ENCODE peak calls at places on chromosome 5, in seven cellular contexts. One of them, this sample, is unnamed.

GRCh38 chr5:109612278-109612905 is 77.3 kb upstream of the MAN2A1 start:
- DNase-seq in mammary epithelial cell: no peak
- DNase-seq in CD8-positive, alpha-beta T cell: no peak
- DNase-seq in Caco-2: no peak
- DNase-seq in vagina: no peak
- DNase-seq in SJSA1: no peak
- DNase-seq in psoas muscle: no peak
- DNase-seq in this sample: no peak

GRCh38 chr5:79297661-79298060 is 61.7 kb downstream of the JMY start:
- DNase-seq in mammary epithelial cell: no peak
- DNase-seq in CD8-positive, alpha-beta T cell: no peak
- DNase-seq in Caco-2: no peak
- DNase-seq in vagina: no peak
- DNase-seq in SJSA1: no peak
- DNase-seq in psoas muscle: no peak
- DNase-seq in this sample: no peak

GRCh38 chr5:79111960-79112702 is 522 bp downstream of the BHMT start:
- DNase-seq in mammary epithelial cell: no peak
- DNase-seq in CD8-positive, alpha-beta T cell: no peak
- DNase-seq in Caco-2: no peak
- DNase-seq in vagina: no peak
- DNase-seq in SJSA1: no peak
- DNase-seq in psoas muscle: no peak
- DNase-seq in this sample: no peak

GRCh38 chr5:68134669-68135313 is 80.8 kb upstream of the PIK3R1 start:
- DNase-seq in mammary epithelial cell: no peak
- DNase-seq in CD8-positive, alpha-beta T cell: no peak
- DNase-seq in Caco-2: no peak
- DNase-seq in vagina: no peak
- DNase-seq in SJSA1: no peak
- DNase-seq in psoas muscle: no peak
- DNase-seq in this sample: no peak

GRCh38 chr5:146205499-146206202 is 2.2 kb downstream of the RBM27 start:
- DNase-seq in mammary epithelial cell: no peak
- DNase-seq in CD8-positive, alpha-beta T cell: no peak
- DNase-seq in Caco-2: no peak
- DNase-seq in vagina: no peak
- DNase-seq in SJSA1: no peak
- DNase-seq in psoas muscle: no peak
- DNase-seq in this sample: no peak

GRCh38 chr5:59193616-59194319 is 610.9 kb downstream of the RAB3C start:
- DNase-seq in mammary epithelial cell: peak; percentile 100
- DNase-seq in CD8-positive, alpha-beta T cell: no peak
- DNase-seq in Caco-2: no peak
- DNase-seq in vagina: no peak
- DNase-seq in SJSA1: peak; percentile 37
- DNase-seq in psoas muscle: peak; percentile 61
- DNase-seq in this sample: no peak

GRCh38 chr5:149212203-149212951 is 59.3 kb upstream of the AFAP1L1 start:
- DNase-seq in mammary epithelial cell: no peak
- DNase-seq in CD8-positive, alpha-beta T cell: no peak
- DNase-seq in Caco-2: no peak
- DNase-seq in vagina: no peak
- DNase-seq in SJSA1: peak; percentile 99
- DNase-seq in psoas muscle: no peak
- DNase-seq in this sample: no peak

GRCh38 chr5:15116996-15117395 is 245.4 kb upstream of the ANKH start:
- DNase-seq in mammary epithelial cell: no peak
- DNase-seq in CD8-positive, alpha-beta T cell: no peak
- DNase-seq in Caco-2: no peak
- DNase-seq in vagina: no peak
- DNase-seq in SJSA1: peak; percentile 80
- DNase-seq in psoas muscle: no peak
- DNase-seq in this sample: no peak

GRCh38 chr5:20129491-20129890 is 141.5 kb upstream of the CDH18 start:
- DNase-seq in mammary epithelial cell: no peak
- DNase-seq in CD8-positive, alpha-beta T cell: no peak
- DNase-seq in Caco-2: no peak
- DNase-seq in vagina: no peak
- DNase-seq in SJSA1: no peak
- DNase-seq in psoas muscle: no peak
- DNase-seq in this sample: no peak

GRCh38 chr5:10235350-10235749 is 14.3 kb downstream of the ATPSCKMT start:
- DNase-seq in mammary epithelial cell: no peak
- DNase-seq in CD8-positive, alpha-beta T cell: no peak
- DNase-seq in Caco-2: no peak
- DNase-seq in vagina: no peak
- DNase-seq in SJSA1: peak; percentile 23
- DNase-seq in psoas muscle: no peak
- DNase-seq in this sample: no peak

GRCh38 chr5:64947031-64947430 is 178.3 kb downstream of the CWC27 start:
- DNase-seq in mammary epithelial cell: peak; percentile 67
- DNase-seq in CD8-positive, alpha-beta T cell: no peak
- DNase-seq in Caco-2: no peak
- DNase-seq in vagina: no peak
- DNase-seq in SJSA1: no peak
- DNase-seq in psoas muscle: no peak
- DNase-seq in this sample: no peak

GRCh38 chr5:144504929-144505578 is 334.4 kb downstream of the KCTD16 start:
- DNase-seq in mammary epithelial cell: peak; percentile 49
- DNase-seq in CD8-positive, alpha-beta T cell: no peak
- DNase-seq in Caco-2: no peak
- DNase-seq in vagina: no peak
- DNase-seq in SJSA1: no peak
- DNase-seq in psoas muscle: no peak
- DNase-seq in this sample: no peak

GRCh38 chr5:169706758-169707450 is 69.8 kb downstream of the DOCK2 start:
- DNase-seq in mammary epithelial cell: peak; percentile 48
- DNase-seq in CD8-positive, alpha-beta T cell: no peak
- DNase-seq in Caco-2: no peak
- DNase-seq in vagina: no peak
- DNase-seq in SJSA1: peak; percentile 73
- DNase-seq in psoas muscle: no peak
- DNase-seq in this sample: no peak

GRCh38 chr5:138843789-138844461 is 31.2 kb downstream of the LRRTM2 start:
- DNase-seq in mammary epithelial cell: peak; percentile 68
- DNase-seq in CD8-positive, alpha-beta T cell: no peak
- DNase-seq in Caco-2: no peak
- DNase-seq in vagina: no peak
- DNase-seq in SJSA1: no peak
- DNase-seq in psoas muscle: no peak
- DNase-seq in this sample: no peak

GRCh38 chr5:82669720-82670119 is 391.6 kb upstream of the RPS23 start:
- DNase-seq in mammary epithelial cell: no peak
- DNase-seq in CD8-positive, alpha-beta T cell: no peak
- DNase-seq in Caco-2: no peak
- DNase-seq in vagina: no peak
- DNase-seq in SJSA1: no peak
- DNase-seq in psoas muscle: no peak
- DNase-seq in this sample: no peak

GRCh38 chr5:138969323-138970013 is 94.3 kb upstream of the LRRTM2 start:
- DNase-seq in mammary epithelial cell: no peak
- DNase-seq in CD8-positive, alpha-beta T cell: no peak
- DNase-seq in Caco-2: no peak
- DNase-seq in vagina: no peak
- DNase-seq in SJSA1: no peak
- DNase-seq in psoas muscle: no peak
- DNase-seq in this sample: no peak

GRCh38 chr5:17087035-17087434 is 130.4 kb upstream of the BASP1 start:
- DNase-seq in mammary epithelial cell: no peak
- DNase-seq in CD8-positive, alpha-beta T cell: no peak
- DNase-seq in Caco-2: no peak
- DNase-seq in vagina: no peak
- DNase-seq in SJSA1: peak; percentile 100
- DNase-seq in psoas muscle: no peak
- DNase-seq in this sample: no peak

GRCh38 chr5:66821626-66822429 is 225.6 kb downstream of the MAST4 start:
- DNase-seq in mammary epithelial cell: peak; percentile 8
- DNase-seq in CD8-positive, alpha-beta T cell: no peak
- DNase-seq in Caco-2: no peak
- DNase-seq in vagina: no peak
- DNase-seq in SJSA1: no peak
- DNase-seq in psoas muscle: no peak
- DNase-seq in this sample: no peak

GRCh38 chr5:175657593-175658271 is at the start of gene HRH2:
- DNase-seq in mammary epithelial cell: peak; percentile 14
- DNase-seq in CD8-positive, alpha-beta T cell: no peak
- DNase-seq in Caco-2: no peak
- DNase-seq in vagina: no peak
- DNase-seq in SJSA1: no peak
- DNase-seq in psoas muscle: peak; percentile 44
- DNase-seq in this sample: peak; percentile 49

GRCh38 chr5:143390258-143390657 is 13.2 kb downstream of the NR3C1 start:
- DNase-seq in mammary epithelial cell: no peak
- DNase-seq in CD8-positive, alpha-beta T cell: no peak
- DNase-seq in Caco-2: no peak
- DNase-seq in vagina: no peak
- DNase-seq in SJSA1: no peak
- DNase-seq in psoas muscle: no peak
- DNase-seq in this sample: no peak

GRCh38 chr5:143395638-143396352 is 7.7 kb downstream of the NR3C1 start:
- DNase-seq in mammary epithelial cell: peak; percentile 58
- DNase-seq in CD8-positive, alpha-beta T cell: no peak
- DNase-seq in Caco-2: no peak
- DNase-seq in vagina: no peak
- DNase-seq in SJSA1: no peak
- DNase-seq in psoas muscle: no peak
- DNase-seq in this sample: no peak

GRCh38 chr5:143386725-143387124 is 16.8 kb downstream of the NR3C1 start:
- DNase-seq in mammary epithelial cell: peak; percentile 74
- DNase-seq in CD8-positive, alpha-beta T cell: no peak
- DNase-seq in Caco-2: no peak
- DNase-seq in vagina: no peak
- DNase-seq in SJSA1: no peak
- DNase-seq in psoas muscle: no peak
- DNase-seq in this sample: no peak

GRCh38 chr5:143393516-143393915 is 10.0 kb downstream of the NR3C1 start:
- DNase-seq in mammary epithelial cell: no peak
- DNase-seq in CD8-positive, alpha-beta T cell: no peak
- DNase-seq in Caco-2: no peak
- DNase-seq in vagina: no peak
- DNase-seq in SJSA1: no peak
- DNase-seq in psoas muscle: no peak
- DNase-seq in this sample: no peak

GRCh38 chr5:143390941-143391340 is 12.5 kb downstream of the NR3C1 start:
- DNase-seq in mammary epithelial cell: no peak
- DNase-seq in CD8-positive, alpha-beta T cell: no peak
- DNase-seq in Caco-2: no peak
- DNase-seq in vagina: no peak
- DNase-seq in SJSA1: no peak
- DNase-seq in psoas muscle: no peak
- DNase-seq in this sample: no peak
- H3K4me1 ChIP-seq in mammary epithelial cell: peaks cover 25% of the 10 kb centered on the region
- H3K4me1 ChIP-seq in CD8-positive, alpha-beta T cell: peaks cover 53% of the 10 kb centered on the region
- H3K4me1 ChIP-seq in Caco-2: no peaks in the 10 kb centered on the region
- H3K4me1 ChIP-seq in vagina: peaks cover 67% of the 10 kb centered on the region
- H3K4me1 ChIP-seq in SJSA1: peaks cover 5% of the 10 kb centered on the region
- H3K4me1 ChIP-seq in psoas muscle: peaks cover 89% of the 10 kb centered on the region
- H3K4me1 ChIP-seq in this sample: peaks cover 23% of the 10 kb centered on the region

GRCh38 chr5:141513021-141513626 is 24.2 kb downstream of the PCDHGC5 start:
- DNase-seq in mammary epithelial cell: no peak
- DNase-seq in CD8-positive, alpha-beta T cell: no peak
- DNase-seq in Caco-2: no peak
- DNase-seq in vagina: no peak
- DNase-seq in SJSA1: no peak
- DNase-seq in psoas muscle: peak; percentile 44
- DNase-seq in this sample: no peak
- H3K27me3 ChIP-seq in mammary epithelial cell: no peaks in the 10 kb centered on the region
- H3K27me3 ChIP-seq in CD8-positive, alpha-beta T cell: no peaks in the 10 kb centered on the region
- H3K27me3 ChIP-seq in Caco-2: no peaks in the 10 kb centered on the region
- H3K27me3 ChIP-seq in vagina: no peaks in the 10 kb centered on the region
- H3K27me3 ChIP-seq in SJSA1: no peaks in the 10 kb centered on the region
- H3K27me3 ChIP-seq in psoas muscle: no peaks in the 10 kb centered on the region
- H3K27me3 ChIP-seq in this sample: no peaks in the 10 kb centered on the region

GRCh38 chr5:99030871-99031440 is 102.1 kb upstream of the CHD1 start:
- DNase-seq in mammary epithelial cell: no peak
- DNase-seq in CD8-positive, alpha-beta T cell: no peak
- DNase-seq in Caco-2: no peak
- DNase-seq in vagina: no peak
- DNase-seq in SJSA1: no peak
- DNase-seq in psoas muscle: no peak
- DNase-seq in this sample: no peak
- H3K4me1 ChIP-seq in mammary epithelial cell: peaks cover 9% of the 10 kb centered on the region
- H3K4me1 ChIP-seq in CD8-positive, alpha-beta T cell: peaks cover 33% of the 10 kb centered on the region
- H3K4me1 ChIP-seq in Caco-2: peaks cover 21% of the 10 kb centered on the region
- H3K4me1 ChIP-seq in vagina: peaks cover 14% of the 10 kb centered on the region
- H3K4me1 ChIP-seq in SJSA1: peaks cover 6% of the 10 kb centered on the region
- H3K4me1 ChIP-seq in psoas muscle: peaks cover 9% of the 10 kb centered on the region
- H3K4me1 ChIP-seq in this sample: peaks cover 24% of the 10 kb centered on the region

GRCh38 chr5:73274870-73275756 is 102.1 kb downstream of the TMEM174 start:
- DNase-seq in mammary epithelial cell: no peak
- DNase-seq in CD8-positive, alpha-beta T cell: no peak
- DNase-seq in Caco-2: no peak
- DNase-seq in vagina: no peak
- DNase-seq in SJSA1: no peak
- DNase-seq in psoas muscle: peak; percentile 58
- DNase-seq in this sample: no peak

GRCh38 chr5:73272351-73272750 is 99.4 kb downstream of the TMEM174 start:
- DNase-seq in mammary epithelial cell: peak; percentile 44
- DNase-seq in CD8-positive, alpha-beta T cell: no peak
- DNase-seq in Caco-2: no peak
- DNase-seq in vagina: no peak
- DNase-seq in SJSA1: no peak
- DNase-seq in psoas muscle: no peak
- DNase-seq in this sample: no peak

GRCh38 chr5:73268826-73269225 is 95.8 kb downstream of the TMEM174 start:
- DNase-seq in mammary epithelial cell: peak; percentile 51
- DNase-seq in CD8-positive, alpha-beta T cell: no peak
- DNase-seq in Caco-2: no peak
- DNase-seq in vagina: no peak
- DNase-seq in SJSA1: no peak
- DNase-seq in psoas muscle: no peak
- DNase-seq in this sample: no peak

GRCh38 chr5:73274121-73274520 is 101.1 kb downstream of the TMEM174 start:
- DNase-seq in mammary epithelial cell: no peak
- DNase-seq in CD8-positive, alpha-beta T cell: no peak
- DNase-seq in Caco-2: no peak
- DNase-seq in vagina: no peak
- DNase-seq in SJSA1: no peak
- DNase-seq in psoas muscle: no peak
- DNase-seq in this sample: no peak

DNA sequence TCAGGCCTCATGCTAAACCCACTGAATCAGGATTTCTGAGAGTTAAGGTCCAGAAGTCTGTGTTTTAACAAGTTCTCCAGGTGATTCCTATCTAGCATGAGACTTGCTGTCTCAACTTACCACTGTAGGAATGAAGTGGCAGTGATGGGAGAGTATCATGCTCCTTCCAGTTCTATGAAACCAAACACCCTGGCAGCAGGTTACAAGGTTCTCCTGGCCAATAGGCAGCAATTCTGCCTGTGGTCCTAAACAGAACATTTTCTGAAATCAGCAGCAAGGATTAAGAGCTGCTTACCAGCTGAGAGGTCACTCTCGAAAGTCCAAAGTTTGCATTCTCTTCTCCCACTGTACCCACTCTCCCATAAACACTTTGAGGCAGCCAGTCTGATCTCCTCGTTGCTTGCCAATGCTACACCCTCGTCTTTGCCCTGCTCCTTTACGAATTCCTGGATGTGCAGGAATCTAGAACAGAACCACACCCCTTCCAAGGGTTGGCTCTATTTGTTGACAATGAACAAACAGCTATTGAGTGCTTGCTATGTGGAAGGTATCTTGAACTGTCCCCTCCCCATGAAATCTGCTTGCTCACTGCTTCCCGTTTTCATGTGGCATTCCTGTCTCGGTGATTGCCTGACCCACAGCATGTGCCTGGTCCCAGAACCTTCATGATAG is 100.5 kb downstream of the TMEM174 start:
- DNase-seq in mammary epithelial cell: no peak
- DNase-seq in CD8-positive, alpha-beta T cell: no peak
- DNase-seq in Caco-2: peak; percentile 83
- DNase-seq in vagina: no peak
- DNase-seq in SJSA1: no peak
- DNase-seq in psoas muscle: no peak
- DNase-seq in this sample: no peak
- H3K27me3 ChIP-seq in mammary epithelial cell: peaks cover 4% of the 10 kb centered on the region
- H3K27me3 ChIP-seq in CD8-positive, alpha-beta T cell: peaks cover 6% of the 10 kb centered on the region
- H3K27me3 ChIP-seq in Caco-2: no peaks in the 10 kb centered on the region
- H3K27me3 ChIP-seq in vagina: no peaks in the 10 kb centered on the region
- H3K27me3 ChIP-seq in SJSA1: no peaks in the 10 kb centered on the region
- H3K27me3 ChIP-seq in psoas muscle: peaks cover 6% of the 10 kb centered on the region
- H3K27me3 ChIP-seq in this sample: no peaks in the 10 kb centered on the region